ENCODE peak calls at places on chromosome 13, in four cellular contexts. B is GM12878, M is adipocyte, F is endodermal cell. Y is an unnamed sample.
A peak's percentile ranks its signal among the peaks of the same experiment; 100 is the strongest.

GRCh38 chr13:42836930-42837329 is 55.5 kb downstream of the FAM216B start:
- DNase-seq in B (no peak), M (peak; percentile 75), F (peak; percentile 65), Y (peak; percentile 89)

GRCh38 chr13:100195568-100195967 is 106.7 kb downstream of the PCCA start:
- DNase-seq in B (no peak), M (no peak), F (no peak), Y (no peak)

GRCh38 chr13:32734511-32734910 is 148.3 kb downstream of the PDS5B start:
- DNase-seq in B (no peak), M (peak; percentile 15), F (no peak), Y (peak; percentile 42)

GRCh38 chr13:33817843-33818661 is at the start of gene RFC3:
- DNase-seq in B (peak; percentile 69), M (peak; percentile 99), F (peak; percentile 92), Y (peak; percentile 95)

GRCh38 chr13:21133077-21133476 is 43.3 kb downstream of the SKA3 start:
- DNase-seq in B (no peak), M (peak; percentile 61), F (no peak), Y (no peak)

GRCh38 chr13:94322925-94323324 is 156.6 kb downstream of the DCT start:
- DNase-seq in B (no peak), M (no peak), F (no peak), Y (no peak)

GRCh38 chr13:47478985-47479384 is 522.1 kb downstream of the SUCLA2 start:
- DNase-seq in B (no peak), M (no peak), F (no peak), Y (no peak)

GRCh38 chr13:87166348-87166747 is 504.8 kb upstream of the SLITRK5 start:
- DNase-seq in B (no peak), M (no peak), F (no peak), Y (no peak)

GRCh38 chr13:112721198-112722104 is 31.6 kb downstream of the ATP11A start:
- DNase-seq in B (no peak), M (no peak), F (no peak), Y (no peak)

GRCh38 chr13:31110169-31110568 is 51.5 kb downstream of the HSPH1 start:
- DNase-seq in B (no peak), M (no peak), F (no peak), Y (no peak)
- H3K4me3 ChIP-seq in B (no peak overlapping the region), M (no peak overlapping the region), F (no peak overlapping the region), Y (no peak overlapping the region)

GRCh38 chr13:18233783-18234299 is 947.8 kb downstream of the TUBA3C start:
- DNase-seq in B (no peak), M (no peak), F (no peak), Y (no peak)

GRCh38 chr13:18235756-18236527 is 945.7 kb downstream of the TUBA3C start:
- DNase-seq in B (no peak), M (no peak), F (no peak), Y (no peak)

GRCh38 chr13:18235172-18235571 is 946.5 kb downstream of the TUBA3C start:
- DNase-seq in B (no peak), M (no peak), F (no peak), Y (no peak)

GRCh38 chr13:18232994-18233782 is 948.4 kb downstream of the TUBA3C start:
- DNase-seq in B (no peak), M (no peak), F (no peak), Y (no peak)

GRCh38 chr13:18236528-18236815 is 945.2 kb downstream of the TUBA3C start:
- DNase-seq in B (no peak), M (no peak), F (no peak), Y (no peak)
- H3K9me3 ChIP-seq in B (no peaks in the 10 kb centered on the region), M (no peaks in the 10 kb centered on the region), F (peaks cover 29% of the 10 kb centered on the region), Y (peaks cover 2% of the 10 kb centered on the region)

GRCh38 chr13:30796132-30796832 is 60.9 kb downstream of the ALOX5AP start:
- DNase-seq in B (peak; percentile 45), M (peak; percentile 57), F (no peak), Y (peak; percentile 59)
- H3K4me3 ChIP-seq in B (no peak overlapping the region), M (peak overlapping the region; percentile 58), F (no peak overlapping the region), Y (no peak overlapping the region)

DNA sequence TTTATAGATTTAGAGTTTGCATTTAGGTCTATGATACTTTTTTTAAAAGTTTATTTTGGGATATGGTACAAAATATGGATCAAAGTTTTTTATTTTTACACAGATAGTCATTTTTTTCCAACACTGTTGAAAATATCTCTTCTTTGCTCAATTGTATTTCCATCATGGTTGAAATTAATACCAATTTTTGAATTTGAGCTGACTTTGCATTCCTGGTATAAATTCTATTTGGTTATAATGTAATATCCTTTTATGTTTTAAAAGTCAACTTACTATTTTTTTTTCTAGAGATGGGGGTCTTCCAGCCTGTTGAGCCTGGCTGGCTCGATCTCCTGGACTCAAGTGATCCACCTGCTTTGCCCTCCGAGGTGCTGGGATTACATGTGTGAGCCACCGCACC is 620.1 kb downstream of the OLFM4 start:
- DNase-seq in B (no peak), M (no peak), F (no peak), Y (no peak)
- H3K9me3 ChIP-seq in B (no peaks in the 10 kb centered on the region), M (no peaks in the 10 kb centered on the region), F (no peaks in the 10 kb centered on the region), Y (no peaks in the 10 kb centered on the region)

Y was measured in fibroblast of lung.